ENCODE peak calls at places on chromosome 16, in six cellular contexts. One of them, this sample, is unnamed.

GRCh38 chr16:68644303-68644702 is 807 bp upstream of the CDH3 start:
- DNase-seq in A549: no peak
- DNase-seq in coronary artery: no peak
- DNase-seq in OCI-LY7: no peak
- DNase-seq in ovary: peak
- DNase-seq in fibroblast of lung: no peak
- DNase-seq in this sample: no peak

GRCh38 chr16:75742424-75743047 is 16.2 kb upstream of the CPHXL start:
- DNase-seq in fibroblast of lung: no peak
- DNase-seq in OCI-LY7: peak
- DNase-seq in coronary artery: no peak
- DNase-seq in ovary: no peak
- DNase-seq in A549: peak
- DNase-seq in this sample: no peak

GRCh38 chr16:48531011-48531962 is 78.7 kb downstream of the N4BP1 start:
- DNase-seq in fibroblast of lung: no peak
- DNase-seq in ovary: no peak
- DNase-seq in OCI-LY7: no peak
- DNase-seq in coronary artery: no peak
- DNase-seq in A549: no peak
- DNase-seq in this sample: peak

GRCh38 chr16:82231021-82231787 is 61.2 kb upstream of the MPHOSPH6 start:
- DNase-seq in A549: no peak
- DNase-seq in coronary artery: no peak
- DNase-seq in ovary: no peak
- DNase-seq in fibroblast of lung: no peak
- DNase-seq in OCI-LY7: no peak
- DNase-seq in this sample: no peak

GRCh38 chr16:70696368-70696767 is 10.5 kb upstream of the MTSS2 start:
- DNase-seq in ovary: no peak
- DNase-seq in A549: no peak
- DNase-seq in OCI-LY7: no peak
- DNase-seq in coronary artery: no peak
- DNase-seq in fibroblast of lung: no peak
- DNase-seq in this sample: no peak

GRCh38 chr16:1713933-1714332 is 7.9 kb downstream of the MAPK8IP3 start:
- DNase-seq in OCI-LY7: peak
- DNase-seq in fibroblast of lung: no peak
- DNase-seq in ovary: no peak
- DNase-seq in A549: no peak
- DNase-seq in coronary artery: no peak
- DNase-seq in this sample: no peak

GRCh38 chr16:17377360-17378324 is 93.1 kb downstream of the XYLT1 start:
- DNase-seq in A549: no peak
- DNase-seq in ovary: no peak
- DNase-seq in fibroblast of lung: peak
- DNase-seq in coronary artery: no peak
- DNase-seq in OCI-LY7: peak
- DNase-seq in this sample: peak

GRCh38 chr16:74480150-74481029 is 59.1 kb upstream of the CLEC18B start:
- DNase-seq in coronary artery: no peak
- DNase-seq in ovary: peak
- DNase-seq in OCI-LY7: no peak
- DNase-seq in fibroblast of lung: peak
- DNase-seq in A549: peak
- DNase-seq in this sample: peak

GRCh38 chr16:50547340-50547865 is 793 bp upstream of the NKD1 start:
- DNase-seq in fibroblast of lung: peak
- DNase-seq in ovary: peak
- DNase-seq in OCI-LY7: peak
- DNase-seq in A549: peak
- DNase-seq in coronary artery: no peak
- DNase-seq in this sample: no peak

GRCh38 chr16:48905632-48906031 is 295.7 kb upstream of the N4BP1 start:
- DNase-seq in ovary: no peak
- DNase-seq in OCI-LY7: no peak
- DNase-seq in fibroblast of lung: no peak
- DNase-seq in A549: no peak
- DNase-seq in coronary artery: peak
- DNase-seq in this sample: no peak

GRCh38 chr16:54582631-54583250 is 296.2 kb upstream of the IRX3 start:
- DNase-seq in OCI-LY7: no peak
- DNase-seq in fibroblast of lung: no peak
- DNase-seq in ovary: no peak
- DNase-seq in coronary artery: no peak
- DNase-seq in A549: no peak
- DNase-seq in this sample: no peak

GRCh38 chr16:89373355-89374110 is 116.8 kb downstream of the ANKRD11 start:
- DNase-seq in fibroblast of lung: peak
- DNase-seq in A549: no peak
- DNase-seq in ovary: peak
- DNase-seq in coronary artery: peak
- DNase-seq in OCI-LY7: no peak
- DNase-seq in this sample: peak

GRCh38 chr16:81517150-81517499 is 72.5 kb downstream of the CMIP start:
- DNase-seq in fibroblast of lung: no peak
- DNase-seq in coronary artery: no peak
- DNase-seq in A549: no peak
- DNase-seq in OCI-LY7: no peak
- DNase-seq in ovary: no peak
- DNase-seq in this sample: no peak

GRCh38 chr16:79833559-79833958 is 233.0 kb upstream of the MAF start:
- DNase-seq in OCI-LY7: no peak
- DNase-seq in fibroblast of lung: no peak
- DNase-seq in A549: no peak
- DNase-seq in coronary artery: no peak
- DNase-seq in ovary: no peak
- DNase-seq in this sample: no peak

GRCh38 chr16:9868606-9869149 is 313.6 kb downstream of the GRIN2A start:
- DNase-seq in coronary artery: no peak
- DNase-seq in fibroblast of lung: no peak
- DNase-seq in ovary: no peak
- DNase-seq in OCI-LY7: no peak
- DNase-seq in A549: no peak
- DNase-seq in this sample: no peak

GRCh38 chr16:15415411-15416070 is 18.8 kb upstream of the BMERB1 start:
- DNase-seq in fibroblast of lung: peak
- DNase-seq in A549: no peak
- DNase-seq in ovary: no peak
- DNase-seq in coronary artery: no peak
- DNase-seq in OCI-LY7: no peak
- DNase-seq in this sample: peak

GRCh38 chr16:4637501-4638166 is 13.0 kb downstream of the MGRN1 start:
- DNase-seq in A549: no peak
- DNase-seq in ovary: no peak
- DNase-seq in fibroblast of lung: no peak
- DNase-seq in coronary artery: no peak
- DNase-seq in OCI-LY7: no peak
- DNase-seq in this sample: no peak

GRCh38 chr16:4631444-4631843 is 6.8 kb downstream of the MGRN1 start:
- DNase-seq in coronary artery: no peak
- DNase-seq in fibroblast of lung: no peak
- DNase-seq in ovary: no peak
- DNase-seq in A549: no peak
- DNase-seq in OCI-LY7: no peak
- DNase-seq in this sample: no peak

GRCh38 chr16:4634768-4635167 is 10.1 kb downstream of the MGRN1 start:
- DNase-seq in coronary artery: no peak
- DNase-seq in ovary: no peak
- DNase-seq in A549: no peak
- DNase-seq in OCI-LY7: no peak
- DNase-seq in fibroblast of lung: no peak
- DNase-seq in this sample: no peak

GRCh38 chr16:4636196-4636595 is 11.6 kb downstream of the MGRN1 start:
- DNase-seq in OCI-LY7: no peak
- DNase-seq in coronary artery: no peak
- DNase-seq in fibroblast of lung: no peak
- DNase-seq in A549: no peak
- DNase-seq in ovary: no peak
- DNase-seq in this sample: no peak

GRCh38 chr16:4633910-4634635 is 9.4 kb downstream of the MGRN1 start:
- DNase-seq in A549: no peak
- DNase-seq in OCI-LY7: no peak
- DNase-seq in coronary artery: no peak
- DNase-seq in ovary: no peak
- DNase-seq in fibroblast of lung: no peak
- DNase-seq in this sample: no peak
- H3K4me3 ChIP-seq in A549: no peak
- H3K4me3 ChIP-seq in OCI-LY7: no peak
- H3K4me3 ChIP-seq in coronary artery: no peak
- H3K4me3 ChIP-seq in ovary: no peak
- H3K4me3 ChIP-seq in fibroblast of lung: no peak
- H3K4me3 ChIP-seq in this sample: no peak

GRCh38 chr16:84746231-84746630 is 46.4 kb downstream of the USP10 start:
- DNase-seq in coronary artery: no peak
- DNase-seq in fibroblast of lung: no peak
- DNase-seq in ovary: no peak
- DNase-seq in OCI-LY7: no peak
- DNase-seq in A549: no peak
- DNase-seq in this sample: no peak

GRCh38 chr16:84751241-84751640 is 51.4 kb downstream of the USP10 start:
- DNase-seq in OCI-LY7: no peak
- DNase-seq in fibroblast of lung: no peak
- DNase-seq in coronary artery: no peak
- DNase-seq in A549: no peak
- DNase-seq in ovary: no peak
- DNase-seq in this sample: no peak

GRCh38 chr16:84749815-84750214 is 50.0 kb downstream of the USP10 start:
- DNase-seq in OCI-LY7: no peak
- DNase-seq in coronary artery: no peak
- DNase-seq in fibroblast of lung: no peak
- DNase-seq in ovary: no peak
- DNase-seq in A549: no peak
- DNase-seq in this sample: no peak

GRCh38 chr16:84746875-84747274 is 47.1 kb downstream of the USP10 start:
- DNase-seq in fibroblast of lung: no peak
- DNase-seq in ovary: no peak
- DNase-seq in OCI-LY7: peak
- DNase-seq in A549: peak
- DNase-seq in coronary artery: no peak
- DNase-seq in this sample: no peak

GRCh38 chr16:84749072-84749471 is 49.3 kb downstream of the USP10 start:
- DNase-seq in ovary: no peak
- DNase-seq in OCI-LY7: no peak
- DNase-seq in fibroblast of lung: no peak
- DNase-seq in coronary artery: no peak
- DNase-seq in A549: no peak
- DNase-seq in this sample: no peak
- TF ChIP-seq CTCF in ovary: no peak
- TF ChIP-seq CTCF in OCI-LY7: no peak
- TF ChIP-seq CTCF in fibroblast of lung: no peak
- TF ChIP-seq CTCF in coronary artery: no peak
- TF ChIP-seq CTCF in A549: no peak
- TF ChIP-seq CTCF in this sample: peak

GRCh38 chr16:6153901-6154300 is 1056.3 kb upstream of the EEF2KMT start:
- DNase-seq in fibroblast of lung: peak
- DNase-seq in OCI-LY7: no peak
- DNase-seq in ovary: no peak
- DNase-seq in A549: no peak
- DNase-seq in coronary artery: no peak
- DNase-seq in this sample: no peak
- H3K4me3 ChIP-seq in fibroblast of lung: no peak
- H3K4me3 ChIP-seq in OCI-LY7: no peak
- H3K4me3 ChIP-seq in ovary: no peak
- H3K4me3 ChIP-seq in A549: no peak
- H3K4me3 ChIP-seq in coronary artery: no peak
- H3K4me3 ChIP-seq in this sample: no peak

GRCh38 chr16:11372924-11373306 is 27.7 kb downstream of the RMI2 start:
- DNase-seq in ovary: no peak
- DNase-seq in fibroblast of lung: no peak
- DNase-seq in coronary artery: no peak
- DNase-seq in OCI-LY7: no peak
- DNase-seq in A549: no peak
- DNase-seq in this sample: no peak

GRCh38 chr16:11367483-11367906 is 22.2 kb downstream of the RMI2 start:
- DNase-seq in ovary: no peak
- DNase-seq in A549: no peak
- DNase-seq in OCI-LY7: no peak
- DNase-seq in coronary artery: no peak
- DNase-seq in fibroblast of lung: no peak
- DNase-seq in this sample: no peak

GRCh38 chr16:11374255-11374654 is 29.0 kb downstream of the RMI2 start:
- DNase-seq in ovary: no peak
- DNase-seq in fibroblast of lung: no peak
- DNase-seq in OCI-LY7: no peak
- DNase-seq in coronary artery: no peak
- DNase-seq in A549: no peak
- DNase-seq in this sample: no peak

GRCh38 chr16:11370084-11370931 is 25.0 kb downstream of the RMI2 start:
- DNase-seq in A549: no peak
- DNase-seq in coronary artery: no peak
- DNase-seq in fibroblast of lung: no peak
- DNase-seq in ovary: no peak
- DNase-seq in OCI-LY7: peak
- DNase-seq in this sample: peak

GRCh38 chr16:11372073-11372923 is 27.0 kb downstream of the RMI2 start:
- DNase-seq in A549: no peak
- DNase-seq in fibroblast of lung: no peak
- DNase-seq in OCI-LY7: no peak
- DNase-seq in coronary artery: no peak
- DNase-seq in ovary: no peak
- DNase-seq in this sample: no peak
- TF ChIP-seq CTCF in A549: no peak
- TF ChIP-seq CTCF in fibroblast of lung: no peak
- TF ChIP-seq CTCF in OCI-LY7: peak
- TF ChIP-seq CTCF in coronary artery: no peak
- TF ChIP-seq CTCF in ovary: no peak
- TF ChIP-seq CTCF in this sample: no peak

GRCh38 chr16:31215287-31216115 is 1.4 kb downstream of the PYDC1 start:
- DNase-seq in coronary artery: no peak
- DNase-seq in fibroblast of lung: peak
- DNase-seq in ovary: no peak
- DNase-seq in OCI-LY7: no peak
- DNase-seq in A549: peak
- DNase-seq in this sample: peak
- H3K4me3 ChIP-seq in coronary artery: peak
- H3K4me3 ChIP-seq in fibroblast of lung: peak
- H3K4me3 ChIP-seq in ovary: peak
- H3K4me3 ChIP-seq in OCI-LY7: no peak
- H3K4me3 ChIP-seq in A549: peak
- H3K4me3 ChIP-seq in this sample: peak

DNA sequence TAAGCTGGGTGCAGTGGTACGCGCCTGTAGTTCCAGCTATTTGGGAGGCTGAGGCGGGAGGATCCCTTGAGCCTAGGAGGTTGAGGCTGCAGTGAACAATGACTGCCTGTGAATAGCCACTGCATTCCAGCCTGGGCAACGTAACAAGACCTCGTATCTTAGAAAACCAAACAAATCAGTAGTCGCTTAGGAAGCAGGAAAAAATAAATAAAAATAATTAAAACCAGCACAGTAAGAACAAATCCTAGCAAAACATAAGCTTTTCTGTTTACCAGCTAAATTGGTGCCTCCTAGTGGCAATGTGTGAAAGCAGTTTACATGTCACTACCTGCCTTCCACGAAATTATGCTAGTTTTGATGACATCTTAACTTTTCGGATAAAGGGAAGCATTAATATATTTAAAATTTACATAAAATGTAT is 1.3 kb downstream of the ARMC5 start:
- DNase-seq in A549: peak
- DNase-seq in fibroblast of lung: peak
- DNase-seq in ovary: no peak
- DNase-seq in OCI-LY7: peak
- DNase-seq in coronary artery: no peak
- DNase-seq in this sample: peak
- TF ChIP-seq CTCF in A549: peak
- TF ChIP-seq CTCF in fibroblast of lung: peak
- TF ChIP-seq CTCF in ovary: peak
- TF ChIP-seq CTCF in OCI-LY7: peak
- TF ChIP-seq CTCF in coronary artery: peak
- TF ChIP-seq CTCF in this sample: peak

GRCh38 chr16:57803413-57803990 is 1.2 kb upstream of the KIFC3 start:
- DNase-seq in fibroblast of lung: no peak
- DNase-seq in ovary: peak
- DNase-seq in OCI-LY7: no peak
- DNase-seq in A549: no peak
- DNase-seq in coronary artery: no peak
- DNase-seq in this sample: no peak
- H3K4me3 ChIP-seq in fibroblast of lung: no peak
- H3K4me3 ChIP-seq in ovary: no peak
- H3K4me3 ChIP-seq in OCI-LY7: no peak
- H3K4me3 ChIP-seq in A549: no peak
- H3K4me3 ChIP-seq in coronary artery: no peak
- H3K4me3 ChIP-seq in this sample: no peak